ENCODE peak calls at places on chromosome 6, in nine cellular contexts. S, E, V, R, K, J, X, F and L are unnamed samples.

GRCh38 chr6:3088446-3088845 is 20.2 kb downstream of the RIPK1 start:
- DNase-seq in R (no peak), X (no peak), V (peak), S (no peak), J (peak), E (no peak), F (no peak), K (no peak), L (peak)

GRCh38 chr6:114194362-114195343 is 148.2 kb downstream of the HS3ST5 start:
- DNase-seq in J (peak), F (peak), V (peak), E (no peak), S (no peak), R (no peak), K (no peak), X (no peak), L (peak)

GRCh38 chr6:106670236-106670635 is 40.9 kb downstream of the QRSL1 start:
- DNase-seq in X (no peak), J (no peak), S (no peak), K (no peak), E (no peak), R (no peak), V (no peak), F (no peak), L (no peak)

GRCh38 chr6:69331886-69332285 is 464.9 kb downstream of the LMBRD1 start:
- DNase-seq in S (no peak), X (no peak), K (no peak), F (no peak), V (no peak), R (no peak), J (no peak), E (no peak), L (no peak)

GRCh38 chr6:77034161-77034560 is 429.1 kb downstream of the HTR1B start:
- DNase-seq in E (no peak), K (no peak), R (peak), F (no peak), J (peak), S (no peak), X (peak), V (peak), L (peak)

GRCh38 chr6:22892452-22892851 is 323.1 kb downstream of the HDGFL1 start:
- DNase-seq in X (peak), S (no peak), K (no peak), R (peak), J (peak), V (peak), E (no peak), F (no peak), L (peak)

GRCh38 chr6:139161817-139162284 is 27.0 kb downstream of the HECA start:
- DNase-seq in S (peak), X (no peak), F (no peak), K (peak), J (no peak), E (no peak), R (no peak), V (no peak), L (peak)

GRCh38 chr6:137246164-137246563 is 27.0 kb upstream of the IFNGR1 start:
- DNase-seq in R (no peak), K (no peak), V (no peak), J (no peak), X (no peak), F (no peak), S (no peak), E (no peak), L (no peak)

GRCh38 chr6:53119349-53119748 is 29.3 kb downstream of the GCM1 start:
- DNase-seq in J (no peak), X (no peak), F (no peak), S (no peak), R (peak), E (no peak), V (no peak), K (no peak), L (peak)

GRCh38 chr6:161204866-161205557 is 68.8 kb downstream of the AGPAT4 start:
- DNase-seq in K (no peak), X (no peak), R (no peak), V (no peak), S (no peak), F (no peak), E (no peak), J (no peak), L (no peak)

GRCh38 chr6:8014947-8015346 is 49.2 kb downstream of the BLOC1S5 start:
- DNase-seq in K (no peak), J (peak), X (no peak), E (no peak), F (no peak), V (no peak), S (no peak), R (no peak), L (no peak)